ENCODE peak calls at places on chromosomes 12 and 14, in six cellular contexts. K is OCI-LY7, U is neural progenitor cell, J is HCT116, V is GM23338, Q is hepatocyte. P is an unnamed sample.

GRCh38 chr12:98595152-98595988 is 1.9 kb downstream of the SLC25A3 start:
- DNase-seq in U (no peak), Q (peak; percentile 26), V (no peak), K (no peak), J (no peak), P (peak; percentile 75)

GRCh38 chr12:125070117-125070516 is 4.9 kb downstream of the AACS start:
- DNase-seq in J (no peak), K (no peak), Q (no peak), V (peak; percentile 35), U (peak; percentile 62), P (no peak)

GRCh38 chr12:68163546-68164210 is 4.1 kb upstream of the IFNG start:
- DNase-seq in J (no peak), U (no peak), K (peak; percentile 50), V (no peak), Q (no peak), P (no peak)

GRCh38 chr12:121536929-121537813 is 43.7 kb downstream of the KDM2B start:
- DNase-seq in V (peak; percentile 75), U (peak; percentile 84), K (peak; percentile 89), J (no peak), Q (peak; percentile 87), P (peak; percentile 84)

GRCh38 chr14:67837011-67837624 is 17.5 kb downstream of the RAD51B start:
- DNase-seq in J (peak; percentile 72), V (peak; percentile 80), Q (peak; percentile 85), U (peak; percentile 74), K (peak; percentile 79), P (peak; percentile 82)

GRCh38 chr12:62957233-62957953 is 22.4 kb upstream of the PPM1H start:
- DNase-seq in V (peak; percentile 63), J (no peak), Q (no peak), U (no peak), K (no peak), P (no peak)

GRCh38 chr12:71661977-71662522 is 1.6 kb downstream of the ZFC3H1 start:
- DNase-seq in Q (no peak), K (no peak), U (no peak), V (no peak), J (no peak), P (peak; percentile 69)

GRCh38 chr12:56987011-56987410 is 19.3 kb downstream of the ZBTB39 start:
- DNase-seq in K (no peak), U (no peak), Q (no peak), V (no peak), J (no peak), P (no peak)

GRCh38 chr12:32548691-32549412 is 130.2 kb upstream of the DNM1L start:
- DNase-seq in K (no peak), U (no peak), Q (no peak), V (no peak), J (no peak), P (peak; percentile 71)

GRCh38 chr12:123033392-123034021 is 53.0 kb downstream of the ARL6IP4 start:
- DNase-seq in V (no peak), Q (no peak), J (no peak), U (no peak), K (no peak), P (no peak)
- TF ChIP-seq EZH2phosphoT487 in V (no peak), Q (no peak), J (no peak), U (no peak), K (no peak), P (no peak)

GRCh38 chr12:120229583-120230325 is 28.8 kb upstream of the RPLP0 start:
- DNase-seq in J (no peak), U (peak; percentile 33), K (no peak), Q (peak; percentile 63), V (peak; percentile 50), P (peak; percentile 60)
- TF ChIP-seq EZH2phosphoT487 in J (no peak), U (no peak), K (no peak), Q (no peak), V (no peak), P (no peak)

GRCh38 chr14:71105177-71105576 is 197.9 kb downstream of the PCNX1 start:
- DNase-seq in U (no peak), V (no peak), K (no peak), J (no peak), Q (no peak), P (no peak)

GRCh38 chr14:71107921-71108320 is 200.7 kb downstream of the PCNX1 start:
- DNase-seq in K (no peak), Q (no peak), J (no peak), U (no peak), V (no peak), P (no peak)

GRCh38 chr14:71108398-71109114 is 201.3 kb downstream of the PCNX1 start:
- DNase-seq in V (no peak), K (no peak), J (no peak), U (no peak), Q (no peak), P (no peak)

DNA sequence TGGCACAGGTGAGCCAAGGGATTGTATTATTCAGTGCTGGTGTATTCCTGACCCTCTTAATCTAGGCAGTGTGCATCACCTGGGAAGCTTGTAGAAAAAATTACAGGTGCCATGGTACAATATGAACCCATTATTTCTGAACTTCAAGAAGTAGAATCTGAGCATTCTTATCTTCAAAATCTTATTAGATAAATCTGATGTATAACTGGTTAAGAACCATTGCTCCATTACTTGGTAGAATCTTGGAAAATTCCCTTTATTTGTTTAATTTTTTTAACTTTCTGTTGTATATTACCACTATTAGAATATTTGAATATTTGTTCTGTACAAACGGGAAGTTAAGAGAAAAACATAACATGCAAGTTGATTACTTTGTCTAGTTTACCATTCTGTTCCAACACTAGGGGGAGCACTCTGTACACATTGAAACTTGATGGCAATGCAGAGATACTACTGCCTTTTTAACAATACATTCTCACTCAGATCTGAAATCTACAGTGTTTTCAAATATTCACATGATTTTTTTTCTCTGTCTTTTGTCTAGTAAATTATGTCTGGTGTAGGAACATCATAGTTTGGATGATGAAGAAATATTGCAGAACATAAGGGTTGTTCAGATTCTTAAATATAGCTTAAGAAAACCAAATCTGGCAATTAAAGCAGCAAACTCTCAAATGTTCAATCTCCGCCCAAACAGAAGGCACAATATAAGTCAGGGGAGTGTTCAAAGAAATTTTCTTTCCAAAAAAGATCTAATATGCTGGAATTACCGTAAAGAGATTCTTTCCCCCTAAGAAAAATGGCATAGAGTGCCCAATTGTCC is 196.6 kb downstream of the PCNX1 start:
- DNase-seq in V (peak; percentile 72), U (peak; percentile 60), Q (peak; percentile 79), J (peak; percentile 41), K (peak; percentile 80), P (peak; percentile 74)
- TF ChIP-seq EZH2phosphoT487 in V (no peak), U (no peak), Q (no peak), J (no peak), K (no peak), P (no peak)

GRCh38 chr12:613996-614726 is 49.1 kb downstream of the NINJ2 start:
- DNase-seq in U (peak; percentile 61), Q (no peak), K (peak; percentile 70), V (peak; percentile 49), J (no peak), P (peak; percentile 16)

GRCh38 chr12:617304-617915 is 45.8 kb downstream of the NINJ2 start:
- DNase-seq in K (no peak), J (no peak), U (no peak), Q (peak; percentile 50), V (no peak), P (no peak)

GRCh38 chr12:614727-615060 is 48.6 kb downstream of the NINJ2 start:
- DNase-seq in K (no peak), J (no peak), Q (no peak), U (no peak), V (no peak), P (no peak)

GRCh38 chr12:612886-613285 is 50.4 kb downstream of the NINJ2 start:
- DNase-seq in Q (no peak), J (no peak), V (no peak), K (no peak), U (no peak), P (no peak)

DNA sequence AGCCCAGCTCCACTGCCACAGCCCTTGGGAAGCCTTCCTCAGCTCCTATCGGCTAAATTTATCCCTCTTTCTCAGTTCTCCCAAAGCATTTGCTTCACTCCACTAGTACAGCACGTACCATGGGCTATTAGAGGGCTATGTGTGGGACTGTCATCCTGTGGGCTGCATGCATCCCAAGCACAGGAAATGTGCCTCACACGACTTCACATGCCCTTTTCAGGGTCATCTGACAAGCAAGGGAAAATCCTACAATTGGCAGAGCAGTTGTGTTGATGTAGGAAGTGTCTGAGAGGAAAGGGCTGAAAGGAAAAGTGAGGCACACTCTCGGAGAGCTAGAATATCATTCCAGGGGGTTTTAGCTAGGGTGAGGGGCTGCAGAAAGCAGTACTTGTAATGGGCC is 47.6 kb downstream of the NINJ2 start:
- DNase-seq in K (no peak), Q (no peak), J (no peak), U (no peak), V (no peak), P (no peak)
- TF ChIP-seq EZH2phosphoT487 in K (no peak), Q (no peak), J (no peak), U (no peak), V (no peak), P (no peak)

P was measured in GM23248.